ENCODE peak calls at places on chromosomes 6 and 20, in five cellular contexts. M is CD4-positive, alpha-beta T cell; O is A673; B is tibial nerve; I is mucosa of descending colon. L is an unnamed sample.
A peak's percentile ranks its signal among the peaks of the same experiment; 100 is the strongest.

GRCh38 chr6:90238663-90239542 is 57.7 kb downstream of the BACH2 start:
- DNase-seq in O (no peak), M (no peak), I (no peak), B (no peak), L (no peak)

GRCh38 chr6:151773382-151773781 is 34.1 kb upstream of the ESR1 start:
- DNase-seq in B (no peak), M (no peak), O (no peak), I (no peak), L (no peak)

GRCh38 chr6:72739368-72739779 is 117.5 kb downstream of the KCNQ5 start:
- DNase-seq in O (no peak), I (no peak), B (no peak), M (no peak), L (no peak)

GRCh38 chr6:101490857-101491256 is 97.3 kb downstream of the GRIK2 start:
- DNase-seq in I (no peak), O (no peak), M (no peak), B (no peak), L (no peak)

GRCh38 chr6:133184798-133185380 is 56.3 kb upstream of the EYA4 start:
- DNase-seq in I (no peak), M (no peak), B (no peak), O (peak; percentile 37), L (no peak)

GRCh38 chr6:130460934-130461333 is 95.1 kb downstream of the TMEM200A start:
- DNase-seq in I (no peak), O (no peak), B (no peak), M (no peak), L (no peak)

GRCh38 chr20:40683221-40683893 is 5.7 kb downstream of the MAFB start:
- DNase-seq in O (peak; percentile 57), M (no peak), I (no peak), B (no peak), L (no peak)

GRCh38 chr6:44999066-44999465 is 329.1 kb upstream of the RUNX2 start:
- DNase-seq in I (no peak), M (no peak), O (no peak), B (no peak), L (no peak)

GRCh38 chr6:110688661-110689268 is 126.5 kb downstream of the CDK19 start:
- DNase-seq in B (no peak), M (no peak), O (no peak), I (peak; percentile 23), L (no peak)

GRCh38 chr6:132780770-132781371 is 17.6 kb downstream of the SLC18B1 start:
- DNase-seq in B (no peak), M (no peak), I (no peak), O (peak; percentile 16), L (no peak)

GRCh38 chr20:51541189-51542032 is 1.1 kb downstream of the NFATC2 start:
- DNase-seq in B (peak; percentile 81), I (peak; percentile 72), O (peak; percentile 62), M (peak; percentile 72), L (no peak)

GRCh38 chr20:8363970-8364733 is 232.1 kb downstream of the PLCB1 start:
- DNase-seq in M (no peak), O (no peak), B (no peak), I (no peak), L (no peak)

GRCh38 chr6:75882734-75883133 is 133.7 kb downstream of the MYO6 start:
- DNase-seq in B (no peak), M (no peak), I (no peak), O (no peak), L (no peak)

GRCh38 chr6:18530201-18530600 is 143.1 kb downstream of the RNF144B start:
- DNase-seq in I (no peak), M (no peak), B (no peak), O (peak; percentile 91), L (no peak)

GRCh38 chr20:6051505-6051904 is 2.4 kb downstream of the LRRN4 start:
- DNase-seq in M (no peak), B (no peak), O (no peak), I (no peak), L (no peak)

GRCh38 chr20:59831024-59831900 is 102.2 kb downstream of the SYCP2 start:
- DNase-seq in I (no peak), O (no peak), B (no peak), M (no peak), L (no peak)

GRCh38 chr6:137291441-137291840 is 72.3 kb upstream of the IFNGR1 start:
- DNase-seq in O (peak; percentile 22), I (peak; percentile 56), M (no peak), B (peak; percentile 73), L (no peak)

GRCh38 chr6:17367868-17368267 is 25.5 kb upstream of the CAP2 start:
- DNase-seq in O (no peak), M (no peak), B (no peak), I (no peak), L (no peak)

GRCh38 chr6:83430606-83431544 is at the start of gene ME1:
- DNase-seq in I (peak; percentile 74), M (no peak), O (peak; percentile 83), B (peak; percentile 41), L (peak; percentile 23)

DNA sequence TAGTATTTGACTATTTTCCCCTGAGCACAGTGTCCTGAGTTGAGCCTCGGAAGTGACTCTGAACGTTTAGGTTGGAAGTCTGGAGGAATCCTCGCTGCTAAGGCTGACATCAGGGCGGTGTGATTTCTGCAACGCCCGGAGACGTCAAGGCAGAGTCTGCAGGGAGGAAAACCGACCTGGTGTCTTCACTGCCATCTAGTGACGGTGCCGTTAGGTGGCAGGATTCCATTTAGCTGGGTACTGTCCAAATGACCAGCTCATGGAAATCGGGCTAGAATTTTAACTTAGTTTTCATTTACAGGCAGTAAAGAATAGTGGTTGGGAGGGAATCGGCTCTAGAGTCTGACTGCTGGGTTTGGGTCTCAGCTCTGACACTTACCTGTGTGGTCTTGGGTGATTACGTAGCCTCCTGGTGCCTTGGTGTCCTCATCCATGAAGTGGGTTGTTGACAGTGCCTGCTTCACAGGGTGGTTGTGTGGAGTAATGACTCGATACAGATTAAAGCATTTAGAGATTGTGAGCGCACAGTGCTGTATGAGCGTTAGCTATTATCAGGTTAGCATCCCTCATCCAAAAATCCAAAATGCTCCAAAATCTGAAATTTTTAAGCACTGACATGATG is 35.0 kb downstream of the FOXF2 start:
- DNase-seq in M (no peak), I (peak; percentile 66), O (peak; percentile 61), B (peak; percentile 12), L (peak; percentile 53)
- TF ChIP-seq CTCF in M (no peak), I (peak; percentile 27), O (peak; percentile 77), B (peak; percentile 36), L (peak; percentile 75)

DNA sequence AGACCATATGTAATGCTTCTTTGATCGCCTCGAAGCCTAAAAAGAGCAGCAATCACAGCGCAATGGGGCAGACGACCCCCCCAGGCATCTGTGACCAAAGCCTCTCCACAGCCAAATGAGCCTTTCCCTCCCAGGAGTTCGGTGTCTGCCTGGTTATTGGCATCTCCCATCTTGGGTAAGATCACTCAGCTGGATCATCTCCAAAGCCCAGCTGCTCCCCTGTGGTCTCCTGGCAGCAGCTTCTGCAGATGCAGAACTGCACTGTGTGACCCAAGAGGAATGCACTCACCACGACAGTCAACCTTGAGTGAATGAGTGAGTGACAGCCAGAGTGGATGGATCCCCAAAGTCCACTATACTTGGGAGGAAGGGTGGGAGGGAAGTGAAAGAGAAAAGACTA is 44.8 kb upstream of the IYD start:
- DNase-seq in O (peak; percentile 27), M (no peak), B (no peak), I (no peak), L (no peak)
- TF ChIP-seq CTCF in O (no peak), M (no peak), B (no peak), I (no peak), L (no peak)

DNA sequence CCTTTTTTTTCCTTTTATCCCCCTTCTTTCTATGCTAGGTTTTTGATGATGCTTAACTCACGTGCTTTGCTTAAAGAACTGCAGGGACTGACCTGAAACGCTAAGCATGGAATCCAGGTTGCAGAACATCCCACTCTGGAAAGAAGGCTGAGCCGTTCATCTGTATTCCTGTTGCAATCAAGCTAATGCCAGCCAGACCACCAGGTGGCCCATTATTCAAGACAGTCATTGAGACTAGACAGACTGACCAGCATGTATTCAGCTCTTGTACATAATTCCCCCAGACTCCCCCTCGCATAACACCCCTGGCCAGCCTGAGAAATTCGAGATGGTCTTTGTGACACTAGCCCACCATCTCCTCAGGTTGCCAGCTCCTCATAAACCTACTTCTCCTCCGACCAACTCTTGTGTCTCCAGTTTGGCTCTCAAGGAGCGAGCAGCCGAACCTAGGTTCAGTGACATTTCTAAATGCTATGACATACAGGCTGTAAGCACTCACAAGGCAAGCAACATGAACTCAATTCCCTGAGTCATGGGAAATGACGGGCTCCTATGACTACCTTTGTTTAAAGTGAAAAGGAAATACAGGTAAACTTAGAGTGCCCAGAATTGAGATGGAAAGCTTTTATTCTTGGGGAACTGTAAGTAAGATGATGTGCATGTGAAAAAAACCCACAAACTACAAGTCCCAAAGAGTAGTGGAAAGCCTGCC is 309.3 kb upstream of the CDYL start:
- DNase-seq in O (no peak), M (no peak), B (no peak), I (no peak), L (no peak)
- TF ChIP-seq CTCF in O (peak; percentile 24), M (no peak), B (no peak), I (no peak), L (no peak)

GRCh38 chr20:38550274-38550673 is 30.7 kb upstream of the ADIG start:
- DNase-seq in B (no peak), O (peak; percentile 24), M (no peak), I (no peak), L (no peak)

GRCh38 chr20:38548356-38549083 is 32.5 kb upstream of the ADIG start:
- DNase-seq in O (no peak), B (no peak), M (no peak), I (no peak), L (no peak)

GRCh38 chr20:38542994-38543906 is 37.7 kb upstream of the ADIG start:
- DNase-seq in B (no peak), O (no peak), I (no peak), M (no peak), L (no peak)

GRCh38 chr20:38547288-38547825 is 33.6 kb upstream of the ADIG start:
- DNase-seq in O (no peak), I (no peak), M (no peak), B (no peak), L (no peak)

GRCh38 chr20:38545771-38546170 is 35.2 kb upstream of the ADIG start:
- DNase-seq in I (no peak), B (no peak), M (no peak), O (no peak), L (no peak)
- TF ChIP-seq CTCF in I (no peak), B (no peak), M (no peak), O (no peak), L (no peak)

DNA sequence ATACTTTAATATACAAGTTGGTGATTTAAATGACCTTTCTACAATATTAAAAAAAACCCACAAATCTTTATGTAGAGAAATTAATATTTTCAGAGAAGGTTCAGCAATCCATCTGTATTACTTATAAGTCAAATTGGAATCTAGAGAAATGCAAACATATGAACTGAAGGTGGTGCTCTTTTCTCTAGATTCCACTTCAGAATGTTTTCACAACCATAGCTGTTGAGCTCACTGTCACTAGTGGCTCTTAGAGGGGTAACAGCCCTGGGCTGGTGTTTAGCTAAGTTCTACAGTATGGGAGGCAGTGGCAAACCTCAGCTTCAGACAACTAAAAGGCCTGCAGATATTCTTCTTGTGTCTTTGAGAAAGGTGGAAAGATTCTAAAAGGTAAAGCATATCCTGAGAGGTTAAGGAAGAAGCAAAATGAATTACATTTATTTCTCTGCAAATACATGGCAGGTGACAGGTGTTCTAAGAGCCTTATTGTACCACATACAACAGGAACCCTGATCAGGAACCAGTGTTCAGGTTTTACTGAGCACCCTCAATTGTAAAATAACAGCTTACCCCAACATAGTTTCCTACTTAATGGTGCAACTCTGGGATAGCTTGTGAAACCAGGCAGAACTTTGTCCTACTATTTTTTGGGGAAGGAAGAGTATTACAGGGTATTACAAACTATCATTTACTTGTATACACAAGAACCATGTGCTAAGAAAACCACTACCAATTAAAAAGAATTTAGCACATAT is 56.6 kb upstream of the SAMHD1 start:
- DNase-seq in B (no peak), I (no peak), M (no peak), O (no peak), L (no peak)
- TF ChIP-seq CTCF in B (peak; percentile 7), I (no peak), M (peak; percentile 83), O (peak; percentile 34), L (peak; percentile 42)

GRCh38 chr6:89122625-89123024 is 4.8 kb upstream of the SRSF12 start:
- DNase-seq in O (peak; percentile 74), I (peak; percentile 26), M (no peak), B (no peak), L (peak; percentile 46)
- TF ChIP-seq CTCF in O (peak; percentile 72), I (no peak), M (peak; percentile 24), B (peak; percentile 25), L (peak; percentile 78)

L was measured in D721Med.